ENCODE peak calls at places on chromosomes 13 and 19, in six cellular contexts. One of them, this sample, is unnamed.

GRCh38 chr19:3932931-3933810 is at the start of gene NMRK2:
- DNase-seq in mesenchymal stem cell: no peak
- DNase-seq in IMR-90: no peak
- DNase-seq in neuronal stem cell: peak
- DNase-seq in mesendoderm: peak
- DNase-seq in H1: peak
- DNase-seq in this sample: peak

GRCh38 chr13:88074794-88075509 is 403.8 kb downstream of the SLITRK5 start:
- DNase-seq in mesenchymal stem cell: no peak
- DNase-seq in IMR-90: no peak
- DNase-seq in neuronal stem cell: no peak
- DNase-seq in mesendoderm: no peak
- DNase-seq in H1: no peak
- DNase-seq in this sample: no peak

GRCh38 chr13:95641291-95641811 is 3.2 kb downstream of the DZIP1 start:
- DNase-seq in mesenchymal stem cell: peak
- DNase-seq in IMR-90: peak
- DNase-seq in neuronal stem cell: no peak
- DNase-seq in mesendoderm: no peak
- DNase-seq in H1: no peak
- DNase-seq in this sample: peak

GRCh38 chr13:75908137-75908536 is 272.0 kb downstream of the LMO7 start:
- DNase-seq in mesenchymal stem cell: no peak
- DNase-seq in IMR-90: no peak
- DNase-seq in neuronal stem cell: no peak
- DNase-seq in mesendoderm: no peak
- DNase-seq in H1: no peak
- DNase-seq in this sample: no peak

GRCh38 chr13:53200075-53200474 is 171.5 kb downstream of the OLFM4 start:
- DNase-seq in mesenchymal stem cell: no peak
- DNase-seq in IMR-90: no peak
- DNase-seq in neuronal stem cell: no peak
- DNase-seq in mesendoderm: no peak
- DNase-seq in H1: no peak
- DNase-seq in this sample: no peak

GRCh38 chr19:17868669-17869068 is 3.1 kb upstream of the SLC5A5 start:
- DNase-seq in mesenchymal stem cell: no peak
- DNase-seq in IMR-90: no peak
- DNase-seq in neuronal stem cell: no peak
- DNase-seq in mesendoderm: no peak
- DNase-seq in H1: no peak
- DNase-seq in this sample: no peak

GRCh38 chr19:35669974-35670373 is 3.7 kb downstream of the UPK1A start:
- DNase-seq in mesenchymal stem cell: no peak
- DNase-seq in IMR-90: no peak
- DNase-seq in neuronal stem cell: no peak
- DNase-seq in mesendoderm: no peak
- DNase-seq in H1: no peak
- DNase-seq in this sample: no peak

GRCh38 chr19:2315818-2316353 is 7.9 kb upstream of the LINGO3 start:
- DNase-seq in mesenchymal stem cell: peak
- DNase-seq in IMR-90: peak
- DNase-seq in neuronal stem cell: peak
- DNase-seq in mesendoderm: peak
- DNase-seq in H1: no peak
- DNase-seq in this sample: peak

GRCh38 chr19:54011507-54012211 is 20.2 kb downstream of the CACNG6 start:
- DNase-seq in mesenchymal stem cell: no peak
- DNase-seq in IMR-90: no peak
- DNase-seq in neuronal stem cell: no peak
- DNase-seq in mesendoderm: peak
- DNase-seq in H1: no peak
- DNase-seq in this sample: peak

GRCh38 chr19:40954573-40954972 is 36.5 kb upstream of the CYP2B6 start:
- DNase-seq in mesenchymal stem cell: peak
- DNase-seq in IMR-90: no peak
- DNase-seq in neuronal stem cell: no peak
- DNase-seq in mesendoderm: peak
- DNase-seq in H1: no peak
- DNase-seq in this sample: no peak

GRCh38 chr13:114071991-114072390 is 60.4 kb downstream of the RASA3 start:
- DNase-seq in mesenchymal stem cell: no peak
- DNase-seq in IMR-90: no peak
- DNase-seq in neuronal stem cell: no peak
- DNase-seq in mesendoderm: no peak
- DNase-seq in H1: no peak
- DNase-seq in this sample: no peak

GRCh38 chr13:94454906-94455305 is 24.6 kb downstream of the DCT start:
- DNase-seq in mesenchymal stem cell: no peak
- DNase-seq in IMR-90: peak
- DNase-seq in neuronal stem cell: no peak
- DNase-seq in mesendoderm: no peak
- DNase-seq in H1: no peak
- DNase-seq in this sample: no peak

GRCh38 chr19:41218249-41218614 is 791 bp upstream of the AXL start:
- DNase-seq in mesenchymal stem cell: no peak
- DNase-seq in IMR-90: no peak
- DNase-seq in neuronal stem cell: no peak
- DNase-seq in mesendoderm: no peak
- DNase-seq in H1: no peak
- DNase-seq in this sample: no peak

GRCh38 chr13:106588367-106588766 is 20.4 kb upstream of the ARGLU1 start:
- DNase-seq in mesenchymal stem cell: no peak
- DNase-seq in IMR-90: no peak
- DNase-seq in neuronal stem cell: no peak
- DNase-seq in mesendoderm: no peak
- DNase-seq in H1: no peak
- DNase-seq in this sample: no peak

GRCh38 chr13:105530468-105530867 is 1005.0 kb downstream of the EFNB2 start:
- DNase-seq in mesenchymal stem cell: no peak
- DNase-seq in IMR-90: no peak
- DNase-seq in neuronal stem cell: no peak
- DNase-seq in mesendoderm: no peak
- DNase-seq in H1: no peak
- DNase-seq in this sample: no peak

GRCh38 chr19:57587529-57587928 is 3.6 kb downstream of the ZIK1 start:
- DNase-seq in mesenchymal stem cell: no peak
- DNase-seq in IMR-90: peak
- DNase-seq in neuronal stem cell: no peak
- DNase-seq in mesendoderm: no peak
- DNase-seq in H1: no peak
- DNase-seq in this sample: no peak

GRCh38 chr19:46951236-46951986 is 68.2 kb upstream of the NPAS1 start:
- DNase-seq in mesenchymal stem cell: no peak
- DNase-seq in IMR-90: peak
- DNase-seq in neuronal stem cell: no peak
- DNase-seq in mesendoderm: no peak
- DNase-seq in H1: no peak
- DNase-seq in this sample: no peak

GRCh38 chr13:48153186-48153585 is 58.3 kb upstream of the MED4 start:
- DNase-seq in mesenchymal stem cell: no peak
- DNase-seq in IMR-90: no peak
- DNase-seq in neuronal stem cell: no peak
- DNase-seq in mesendoderm: no peak
- DNase-seq in H1: no peak
- DNase-seq in this sample: no peak

GRCh38 chr19:18041054-18041453 is 33.1 kb downstream of the ARRDC2 start:
- DNase-seq in mesenchymal stem cell: no peak
- DNase-seq in IMR-90: no peak
- DNase-seq in neuronal stem cell: no peak
- DNase-seq in mesendoderm: no peak
- DNase-seq in H1: no peak
- DNase-seq in this sample: no peak

GRCh38 chr13:44399045-44399444 is 25.4 kb downstream of the SERP2 start:
- DNase-seq in mesenchymal stem cell: no peak
- DNase-seq in IMR-90: no peak
- DNase-seq in neuronal stem cell: no peak
- DNase-seq in mesendoderm: no peak
- DNase-seq in H1: no peak
- DNase-seq in this sample: no peak

GRCh38 chr13:26872444-26873173 is 112.0 kb upstream of the GPR12 start:
- DNase-seq in mesenchymal stem cell: peak
- DNase-seq in IMR-90: peak
- DNase-seq in neuronal stem cell: peak
- DNase-seq in mesendoderm: peak
- DNase-seq in H1: peak
- DNase-seq in this sample: peak

GRCh38 chr13:58528351-58528750 is 896.8 kb downstream of the PCDH17 start:
- DNase-seq in mesenchymal stem cell: no peak
- DNase-seq in IMR-90: no peak
- DNase-seq in neuronal stem cell: no peak
- DNase-seq in mesendoderm: no peak
- DNase-seq in H1: no peak
- DNase-seq in this sample: no peak

GRCh38 chr19:15643387-15643786 is 2.7 kb downstream of the CYP4F3 start:
- DNase-seq in mesenchymal stem cell: no peak
- DNase-seq in IMR-90: no peak
- DNase-seq in neuronal stem cell: no peak
- DNase-seq in mesendoderm: no peak
- DNase-seq in H1: no peak
- DNase-seq in this sample: no peak

GRCh38 chr19:7840629-7841028 is 10.6 kb downstream of the EVI5L start:
- DNase-seq in mesenchymal stem cell: no peak
- DNase-seq in IMR-90: no peak
- DNase-seq in neuronal stem cell: no peak
- DNase-seq in mesendoderm: no peak
- DNase-seq in H1: no peak
- DNase-seq in this sample: no peak
- H2BK15ac ChIP-seq in mesenchymal stem cell: no peak
- H2BK15ac ChIP-seq in IMR-90: no peak
- H2BK15ac ChIP-seq in neuronal stem cell: no peak
- H2BK15ac ChIP-seq in mesendoderm: no peak
- H2BK15ac ChIP-seq in H1: no peak
- H2BK15ac ChIP-seq in this sample: no peak

GRCh38 chr19:56263319-56263718 is 9.2 kb upstream of the EDDM13 start:
- DNase-seq in mesenchymal stem cell: no peak
- DNase-seq in IMR-90: no peak
- DNase-seq in neuronal stem cell: no peak
- DNase-seq in mesendoderm: no peak
- DNase-seq in H1: no peak
- DNase-seq in this sample: no peak
- H2BK15ac ChIP-seq in mesenchymal stem cell: no peak
- H2BK15ac ChIP-seq in IMR-90: no peak
- H2BK15ac ChIP-seq in neuronal stem cell: no peak
- H2BK15ac ChIP-seq in mesendoderm: no peak
- H2BK15ac ChIP-seq in H1: no peak
- H2BK15ac ChIP-seq in this sample: no peak

DNA sequence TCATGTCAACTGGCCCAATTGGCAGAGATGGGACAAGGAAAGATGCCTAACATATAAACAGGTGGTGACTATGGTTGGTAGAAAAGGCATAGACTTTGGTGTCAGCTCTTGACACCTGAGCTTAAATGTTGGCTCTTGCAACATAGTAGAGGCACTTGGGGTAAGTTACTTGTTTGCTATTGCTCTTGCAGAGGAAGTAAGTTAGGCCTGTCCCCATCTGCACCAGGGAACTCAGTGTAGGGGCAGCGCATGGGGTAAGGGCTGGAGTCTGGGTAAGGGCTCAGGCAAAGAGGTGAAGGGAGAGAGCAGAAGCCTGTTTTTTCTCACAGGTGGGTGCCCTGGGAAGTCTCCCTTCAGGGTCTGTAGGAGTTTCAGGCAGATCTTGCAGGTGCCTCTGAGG is 27.6 kb downstream of the ERICH6B start:
- DNase-seq in mesenchymal stem cell: no peak
- DNase-seq in IMR-90: no peak
- DNase-seq in neuronal stem cell: no peak
- DNase-seq in mesendoderm: no peak
- DNase-seq in H1: no peak
- DNase-seq in this sample: no peak
- H2BK15ac ChIP-seq in mesenchymal stem cell: no peak
- H2BK15ac ChIP-seq in IMR-90: no peak
- H2BK15ac ChIP-seq in neuronal stem cell: no peak
- H2BK15ac ChIP-seq in mesendoderm: no peak
- H2BK15ac ChIP-seq in H1: no peak
- H2BK15ac ChIP-seq in this sample: no peak

GRCh38 chr19:12294308-12295158 is at the start of gene ZNF44:
- DNase-seq in mesenchymal stem cell: peak
- DNase-seq in IMR-90: peak
- DNase-seq in neuronal stem cell: peak
- DNase-seq in mesendoderm: peak
- DNase-seq in H1: peak
- DNase-seq in this sample: peak

GRCh38 chr19:12293771-12294307 is 844 bp downstream of the ZNF44 start:
- DNase-seq in mesenchymal stem cell: peak
- DNase-seq in IMR-90: peak
- DNase-seq in neuronal stem cell: peak
- DNase-seq in mesendoderm: peak
- DNase-seq in H1: peak
- DNase-seq in this sample: peak

GRCh38 chr19:12289790-12290065 is 5.0 kb downstream of the ZNF44 start:
- DNase-seq in mesenchymal stem cell: no peak
- DNase-seq in IMR-90: no peak
- DNase-seq in neuronal stem cell: no peak
- DNase-seq in mesendoderm: no peak
- DNase-seq in H1: no peak
- DNase-seq in this sample: no peak

GRCh38 chr19:12295191-12295590 is 508 bp upstream of the ZNF44 start:
- DNase-seq in mesenchymal stem cell: no peak
- DNase-seq in IMR-90: no peak
- DNase-seq in neuronal stem cell: no peak
- DNase-seq in mesendoderm: no peak
- DNase-seq in H1: no peak
- DNase-seq in this sample: no peak
- H2BK15ac ChIP-seq in mesenchymal stem cell: no peak
- H2BK15ac ChIP-seq in IMR-90: no peak
- H2BK15ac ChIP-seq in neuronal stem cell: no peak
- H2BK15ac ChIP-seq in mesendoderm: no peak
- H2BK15ac ChIP-seq in H1: peak
- H2BK15ac ChIP-seq in this sample: no peak

GRCh38 chr19:32421589-32422361 is 16.2 kb downstream of the DPY19L3 start:
- DNase-seq in mesenchymal stem cell: peak
- DNase-seq in IMR-90: no peak
- DNase-seq in neuronal stem cell: no peak
- DNase-seq in mesendoderm: no peak
- DNase-seq in H1: no peak
- DNase-seq in this sample: no peak
- H2BK15ac ChIP-seq in mesenchymal stem cell: no peak
- H2BK15ac ChIP-seq in IMR-90: no peak
- H2BK15ac ChIP-seq in neuronal stem cell: no peak
- H2BK15ac ChIP-seq in mesendoderm: no peak
- H2BK15ac ChIP-seq in H1: no peak
- H2BK15ac ChIP-seq in this sample: no peak

GRCh38 chr13:109629737-109630136 is 156.6 kb downstream of the IRS2 start:
- DNase-seq in mesenchymal stem cell: no peak
- DNase-seq in IMR-90: no peak
- DNase-seq in neuronal stem cell: no peak
- DNase-seq in mesendoderm: no peak
- DNase-seq in H1: no peak
- DNase-seq in this sample: no peak
- H2BK15ac ChIP-seq in mesenchymal stem cell: no peak
- H2BK15ac ChIP-seq in IMR-90: no peak
- H2BK15ac ChIP-seq in neuronal stem cell: no peak
- H2BK15ac ChIP-seq in mesendoderm: no peak
- H2BK15ac ChIP-seq in H1: no peak
- H2BK15ac ChIP-seq in this sample: no peak

DNA sequence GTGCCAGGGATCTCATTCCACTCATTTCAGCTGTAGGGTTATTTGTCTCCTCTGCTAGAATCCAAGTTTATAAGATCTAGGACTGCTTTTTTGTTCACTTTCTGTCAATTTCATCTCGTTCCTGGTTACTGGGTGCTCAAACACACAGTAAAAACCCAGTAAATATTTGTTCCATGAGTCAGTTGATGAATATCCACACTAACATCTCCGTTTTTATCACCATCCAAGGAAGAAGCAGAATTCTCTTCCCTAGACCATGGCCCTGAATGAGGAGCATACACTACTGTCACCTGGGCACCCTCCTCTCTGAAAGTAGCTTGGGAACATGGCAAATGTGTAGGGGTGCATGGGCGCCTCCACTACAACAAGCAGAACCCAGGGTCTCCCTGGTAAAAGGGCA is 390.8 kb downstream of the FOXO1 start:
- DNase-seq in mesenchymal stem cell: peak
- DNase-seq in IMR-90: no peak
- DNase-seq in neuronal stem cell: no peak
- DNase-seq in mesendoderm: no peak
- DNase-seq in H1: no peak
- DNase-seq in this sample: no peak
- H2BK15ac ChIP-seq in mesenchymal stem cell: no peak
- H2BK15ac ChIP-seq in IMR-90: no peak
- H2BK15ac ChIP-seq in neuronal stem cell: no peak
- H2BK15ac ChIP-seq in mesendoderm: no peak
- H2BK15ac ChIP-seq in H1: no peak
- H2BK15ac ChIP-seq in this sample: no peak

This sample was measured in H9.